ENCODE peak calls at places on chromosomes 5 and 9, in nine cellular contexts. K is HTR-8/SVneo; Q is DMS153; N is EH; S is activated CD8-positive, alpha-beta memory T cell treated with anti-CD3 and anti-CD28 coated beads for 1 hour; W is stimulated activated CD8-positive, alpha-beta memory T cell treated with anti-CD3 and anti-CD28 coated beads, Interleukin-15, amount 100 ng/mL, for 24 hours; C is T-helper 1 cell; T is NCI-H510A treated with DMSO at 0.1 percent for 48 hours; A is naive B cell. M is an unnamed sample.

GRCh38 chr5:139021346-139021745 is 146.2 kb upstream of the LRRTM2 start:
- DNase-seq in K (no peak), Q (no peak), N (no peak), S (no peak), W (no peak), C (no peak), T (no peak), A (no peak), M (no peak)

GRCh38 chr9:18142964-18143363 is 331.0 kb upstream of the ADAMTSL1 start:
- DNase-seq in K (no peak), Q (no peak), N (peak), S (no peak), W (no peak), C (no peak), T (no peak), A (no peak), M (no peak)

GRCh38 chr5:1523480-1523792 is 324 bp downstream of the LPCAT1 start:
- DNase-seq in K (no peak), Q (no peak), N (no peak), S (no peak), W (no peak), C (peak), T (no peak), A (no peak), M (no peak)

GRCh38 chr9:136567651-136568287 is 21.9 kb upstream of the NOTCH1 start:
- DNase-seq in K (peak), Q (no peak), N (peak), S (no peak), W (no peak), C (no peak), T (no peak), A (no peak), M (peak)

GRCh38 chr5:1153428-1153827 is 41.6 kb upstream of the SLC12A7 start:
- DNase-seq in K (no peak), Q (no peak), N (no peak), S (no peak), W (no peak), C (no peak), T (no peak), A (peak), M (no peak)

GRCh38 chr9:2622361-2623045 is 916 bp downstream of the VLDLR start:
- DNase-seq in K (peak), Q (no peak), N (peak), S (no peak), W (no peak), C (no peak), T (peak), A (no peak), M (no peak)

GRCh38 chr9:126461029-126461428 is 134.4 kb downstream of the MVB12B start:
- DNase-seq in K (no peak), Q (no peak), N (no peak), S (no peak), W (no peak), C (no peak), T (no peak), A (no peak), M (no peak)

GRCh38 chr9:127022913-127023665 is 99.3 kb downstream of the ANGPTL2 start:
- DNase-seq in K (no peak), Q (no peak), N (peak), S (no peak), W (no peak), C (no peak), T (no peak), A (no peak), M (no peak)

GRCh38 chr5:127092690-127093089 is 19.4 kb upstream of the C5orf63 start:
- DNase-seq in K (peak), Q (no peak), N (peak), S (no peak), W (no peak), C (no peak), T (peak), A (no peak), M (no peak)

GRCh38 chr9:106886111-106887046 is 23.4 kb downstream of the ZNF462 start:
- DNase-seq in K (no peak), Q (no peak), N (no peak), S (no peak), W (no peak), C (no peak), T (no peak), A (no peak), M (no peak)